ENCODE peak calls at places on chromosomes 7 and 10, in six cellular contexts. W is anterior cingulate cortex; S is ureter; G is activated gamma-delta T cell; P is A172; O is stimulated activated CD8-positive, alpha-beta memory T cell treated with anti-CD3 and anti-CD28 coated beads, Interleukin-4, amount 100 ng/mL, for 24 hours. C is an unnamed sample.

GRCh38 chr10:27865221-27865635 is 119.6 kb upstream of the MKX start:
- DNase-seq in W (no peak), S (no peak), G (no peak), P (peak), O (no peak), C (no peak)

GRCh38 chr10:118455181-118455695 is 113.1 kb upstream of the FAM204A start:
- DNase-seq in W (no peak), S (no peak), G (no peak), P (no peak), O (no peak), C (no peak)

GRCh38 chr7:34115503-34115902 is 210.2 kb downstream of the BMPER start:
- DNase-seq in W (no peak), S (no peak), G (no peak), P (no peak), O (no peak), C (no peak)

GRCh38 chr7:101804642-101805401 is 12.6 kb upstream of the CUX1 start:
- DNase-seq in W (no peak), S (no peak), G (no peak), P (no peak), O (no peak), C (peak)

GRCh38 chr7:106678795-106679152 is 17.8 kb upstream of the CCDC71L start:
- DNase-seq in W (no peak), S (no peak), G (no peak), P (no peak), O (no peak), C (no peak)

GRCh38 chr7:127592550-127592949 is 986 bp upstream of the FSCN3 start:
- DNase-seq in W (no peak), S (no peak), G (no peak), P (no peak), O (no peak), C (no peak)

GRCh38 chr10:70931168-70931805 is 42.9 kb upstream of the PCBD1 start:
- DNase-seq in W (no peak), S (no peak), G (no peak), P (peak), O (no peak), C (no peak)

GRCh38 chr7:4149236-4149635 is 532.9 kb upstream of the FOXK1 start:
- DNase-seq in W (no peak), S (no peak), G (no peak), P (no peak), O (no peak), C (no peak)

GRCh38 chr10:51073461-51074237 is 638 bp upstream of the PRKG1 start:
- DNase-seq in W (no peak), S (no peak), G (no peak), P (no peak), O (no peak), C (no peak)

GRCh38 chr10:121362026-121362425 is 236.2 kb downstream of the FGFR2 start:
- DNase-seq in W (no peak), S (peak), G (no peak), P (no peak), O (no peak), C (no peak)

GRCh38 chr10:6163364-6164270 is 39.1 kb upstream of the PFKFB3 start:
- DNase-seq in W (peak), S (peak), G (peak), P (peak), O (peak), C (no peak)

GRCh38 chr7:75892634-75893272 is 13.9 kb downstream of the RHBDD2 start:
- DNase-seq in W (no peak), S (peak), G (no peak), P (no peak), O (no peak), C (no peak)

GRCh38 chr7:74490546-74490945 is 36.8 kb downstream of the GTF2IRD1 start:
- DNase-seq in W (no peak), S (no peak), G (no peak), P (no peak), O (no peak), C (no peak)

GRCh38 chr10:97311106-97311615 is 7.9 kb upstream of the FRAT1 start:
- DNase-seq in W (no peak), S (no peak), G (no peak), P (no peak), O (no peak), C (no peak)

GRCh38 chr10:125629758-125630376 is 53.1 kb downstream of the TEX36 start:
- DNase-seq in W (no peak), S (no peak), G (no peak), P (peak), O (no peak), C (no peak)

GRCh38 chr7:105800442-105800841 is 76.0 kb downstream of the ATXN7L1 start:
- DNase-seq in W (no peak), S (no peak), G (no peak), P (no peak), O (no peak), C (no peak)

GRCh38 chr7:143331179-143331825 is 15.4 kb downstream of the CLCN1 start:
- DNase-seq in W (no peak), S (no peak), G (no peak), P (peak), O (no peak), C (no peak)

GRCh38 chr7:110061387-110061786 is 1029.5 kb upstream of the LRRN3 start:
- DNase-seq in W (no peak), S (no peak), G (no peak), P (no peak), O (no peak), C (no peak)

GRCh38 chr7:28922618-28923331 is 35.4 kb downstream of the TRIL start:
- DNase-seq in W (peak), S (peak), G (no peak), P (peak), O (peak), C (peak)

GRCh38 chr7:39908973-39909372 is 41.1 kb upstream of the CDK13 start:
- DNase-seq in W (no peak), S (no peak), G (no peak), P (no peak), O (no peak), C (no peak)

GRCh38 chr7:129875745-129876411 is 76.9 kb downstream of the UBE2H start:
- DNase-seq in W (no peak), S (no peak), G (no peak), P (peak), O (no peak), C (no peak)

GRCh38 chr7:41425926-41426325 is 277.0 kb downstream of the INHBA start:
- DNase-seq in W (no peak), S (no peak), G (no peak), P (peak), O (no peak), C (no peak)

GRCh38 chr10:4683137-4683536 is 142.9 kb upstream of the AKR1E2 start:
- DNase-seq in W (no peak), S (no peak), G (no peak), P (no peak), O (no peak), C (no peak)

GRCh38 chr10:94251098-94251497 is 111.6 kb downstream of the NOC3L start:
- DNase-seq in W (no peak), S (no peak), G (no peak), P (peak), O (no peak), C (no peak)

GRCh38 chr7:128955981-128956380 is 18.3 kb downstream of the IRF5 start:
- DNase-seq in W (no peak), S (no peak), G (no peak), P (no peak), O (no peak), C (no peak)

GRCh38 chr10:58028597-58029366 is 238.9 kb downstream of the IPMK start:
- DNase-seq in W (no peak), S (no peak), G (no peak), P (peak), O (no peak), C (no peak)

GRCh38 chr10:101485681-101486554 is 102.1 kb downstream of the POLL start:
- DNase-seq in W (no peak), S (no peak), G (no peak), P (no peak), O (no peak), C (no peak)

GRCh38 chr7:151886783-151887182 is 9.9 kb upstream of the PRKAG2 start:
- DNase-seq in W (no peak), S (no peak), G (no peak), P (no peak), O (no peak), C (no peak)

GRCh38 chr7:604038-604883 is 84.6 kb upstream of the PDGFA start:
- DNase-seq in W (no peak), S (peak), G (peak), P (peak), O (peak), C (no peak)

GRCh38 chr7:124785994-124786393 is 20.4 kb upstream of the GPR37 start:
- DNase-seq in W (no peak), S (no peak), G (no peak), P (no peak), O (no peak), C (no peak)

GRCh38 chr10:97875391-97875790 is 25.7 kb downstream of the GOLGA7B start:
- DNase-seq in W (no peak), S (no peak), G (no peak), P (no peak), O (no peak), C (no peak)

C was measured in iPS DF 19.7.